ENCODE peak calls at places on chromosomes 16 and 17, in six cellular contexts. K is thyroid gland; C is mesenchymal stem cell; D is right lobe of liver; L is naive thymus-derived CD4-positive, alpha-beta T cell; G is thoracic aorta. U is an unnamed sample.

GRCh38 chr17:10107320-10108165 is 90.9 kb downstream of the GAS7 start:
- DNase-seq in L (no peak), C (no peak), D (peak), K (no peak), G (no peak), U (peak)

GRCh38 chr17:15393414-15393813 is 52.0 kb upstream of the TEKT3 start:
- DNase-seq in D (no peak), K (no peak), G (no peak), C (no peak), L (no peak), U (no peak)

GRCh38 chr16:23185661-23186060 is 3.1 kb downstream of the SCNN1G start:
- DNase-seq in L (no peak), D (no peak), G (no peak), C (no peak), K (no peak), U (no peak)

GRCh38 chr16:66093217-66093616 is 273.3 kb upstream of the CDH5 start:
- DNase-seq in K (no peak), D (no peak), G (no peak), C (peak), L (no peak), U (no peak)

GRCh38 chr16:60107920-60108319 is 1373.8 kb upstream of the GOT2 start:
- DNase-seq in C (no peak), D (no peak), L (no peak), G (no peak), K (no peak), U (no peak)

GRCh38 chr17:80907281-80907680 is 84.4 kb upstream of the CHMP6 start:
- DNase-seq in K (no peak), C (no peak), D (no peak), L (no peak), G (no peak), U (no peak)

GRCh38 chr16:54282202-54282922 is 4.2 kb downstream of the IRX3 start:
- DNase-seq in K (peak), G (no peak), L (no peak), C (no peak), D (peak), U (no peak)

GRCh38 chr17:82022981-82023446 is at the start of gene LRRC45:
- DNase-seq in C (peak), L (peak), D (peak), G (peak), K (peak), U (peak)

GRCh38 chr17:72667096-72668063 is 425.1 kb downstream of the SLC39A11 start:
- DNase-seq in L (no peak), K (no peak), C (no peak), G (no peak), D (no peak), U (peak)

GRCh38 chr16:15765880-15766279 is 90.9 kb downstream of the MYH11 start:
- DNase-seq in D (peak), L (no peak), C (peak), G (no peak), K (peak), U (no peak)

GRCh38 chr17:45824901-45825492 is 19.7 kb upstream of the SPPL2C start:
- DNase-seq in L (no peak), C (no peak), K (no peak), D (no peak), G (no peak), U (no peak)

GRCh38 chr17:80063815-80064585 is 27.6 kb downstream of the CCDC40 start:
- DNase-seq in D (no peak), L (no peak), G (peak), K (peak), C (peak), U (peak)

GRCh38 chr17:6365187-6365943 is 69.6 kb downstream of the AIPL1 start:
- DNase-seq in G (no peak), L (no peak), K (no peak), C (peak), D (no peak), U (no peak)

GRCh38 chr17:42655528-42655927 is 3.6 kb upstream of the TUBG2 start:
- DNase-seq in G (no peak), K (no peak), D (no peak), L (no peak), C (peak), U (no peak)

GRCh38 chr17:57569021-57569420 is 176.1 kb downstream of the CCDC182 start:
- DNase-seq in D (no peak), G (no peak), C (no peak), K (no peak), L (no peak), U (no peak)

GRCh38 chr17:1142503-1143095 is 37.2 kb downstream of the ABR start:
- DNase-seq in D (no peak), L (no peak), K (no peak), G (no peak), C (no peak), U (no peak)

GRCh38 chr17:3385869-3386816 is at the start of gene OR3A2:
- DNase-seq in D (no peak), C (no peak), K (no peak), G (no peak), L (no peak), U (no peak)

GRCh38 chr16:71622088-71622487 is 3.9 kb upstream of the MARVELD3 start:
- DNase-seq in K (no peak), G (no peak), C (no peak), D (no peak), L (no peak), U (no peak)

GRCh38 chr17:49365667-49366066 is 3.6 kb upstream of the ZNF652 start:
- DNase-seq in L (no peak), K (peak), C (peak), G (no peak), D (no peak), U (no peak)

GRCh38 chr16:89345663-89346150 is 128.2 kb downstream of the ZNF778 start:
- DNase-seq in G (no peak), L (no peak), K (no peak), D (no peak), C (no peak), U (no peak)

GRCh38 chr16:61891460-61891859 is 144.8 kb downstream of the CDH8 start:
- DNase-seq in L (no peak), G (no peak), D (no peak), C (no peak), K (no peak), U (no peak)

GRCh38 chr16:21990381-21990944 is 10.5 kb downstream of the PDZD9 start:
- DNase-seq in G (no peak), D (no peak), K (no peak), L (no peak), C (no peak), U (no peak)

GRCh38 chr17:49996495-49997255 is 1.7 kb upstream of the DLX3 start:
- DNase-seq in L (peak), D (peak), K (peak), C (peak), G (no peak), U (no peak)

GRCh38 chr17:36583787-36584186 is 7.9 kb upstream of the DHRS11 start:
- DNase-seq in K (no peak), L (no peak), D (no peak), G (no peak), C (no peak), U (no peak)

GRCh38 chr17:4142107-4142900 is 526 bp downstream of the ZZEF1 start:
- DNase-seq in L (no peak), D (peak), C (peak), G (no peak), K (peak), U (peak)

GRCh38 chr17:50911890-50912289 is 45.7 kb upstream of the TOB1 start:
- DNase-seq in D (peak), G (no peak), K (no peak), C (no peak), L (no peak), U (no peak)

GRCh38 chr16:10868562-10869469 is 8.2 kb upstream of the CIITA start:
- DNase-seq in L (no peak), C (no peak), K (peak), D (peak), G (no peak), U (peak)

GRCh38 chr16:79845734-79846135 is 245.2 kb upstream of the MAF start:
- DNase-seq in K (no peak), L (no peak), C (no peak), G (no peak), D (no peak), U (no peak)

GRCh38 chr16:68417711-68418301 is 30.5 kb downstream of the SMPD3 start:
- DNase-seq in L (peak), K (peak), G (no peak), D (no peak), C (no peak), U (no peak)

GRCh38 chr17:83079766-83080616 is 582 bp downstream of the METRNL start:
- DNase-seq in D (no peak), K (no peak), L (no peak), G (no peak), C (no peak), U (no peak)

GRCh38 chr17:73340093-73340596 is 28.3 kb upstream of the CDC42EP4 start:
- DNase-seq in K (no peak), G (no peak), D (no peak), C (peak), L (no peak), U (peak)

GRCh38 chr16:56835330-56835729 is 29.7 kb upstream of the SLC12A3 start:
- DNase-seq in D (no peak), K (no peak), C (no peak), G (no peak), L (no peak), U (no peak)

GRCh38 chr16:9122969-9123368 is 31.5 kb downstream of the HAPSTR1 start:
- DNase-seq in C (no peak), K (no peak), D (no peak), G (no peak), L (no peak), U (peak)

GRCh38 chr16:86018487-86018886 is 119.5 kb downstream of the IRF8 start:
- DNase-seq in L (no peak), C (peak), K (no peak), G (no peak), D (no peak), U (peak)
- H3K27ac ChIP-seq in L (no peak), C (no peak), K (no peak), G (no peak), D (no peak), U (peak)

GRCh38 chr17:78293896-78294295 is 62.5 kb downstream of the TMEM235 start:
- DNase-seq in G (no peak), C (no peak), L (no peak), D (no peak), K (no peak), U (no peak)

GRCh38 chr17:78294776-78295175 is 63.3 kb downstream of the TMEM235 start:
- DNase-seq in C (peak), G (no peak), K (no peak), L (no peak), D (no peak), U (no peak)

GRCh38 chr17:78291944-78292910 is 60.8 kb downstream of the TMEM235 start:
- DNase-seq in C (no peak), L (no peak), D (peak), K (peak), G (no peak), U (no peak)

GRCh38 chr17:78290671-78291070 is 59.2 kb downstream of the TMEM235 start:
- DNase-seq in C (no peak), G (no peak), D (no peak), L (no peak), K (no peak), U (no peak)

DNA sequence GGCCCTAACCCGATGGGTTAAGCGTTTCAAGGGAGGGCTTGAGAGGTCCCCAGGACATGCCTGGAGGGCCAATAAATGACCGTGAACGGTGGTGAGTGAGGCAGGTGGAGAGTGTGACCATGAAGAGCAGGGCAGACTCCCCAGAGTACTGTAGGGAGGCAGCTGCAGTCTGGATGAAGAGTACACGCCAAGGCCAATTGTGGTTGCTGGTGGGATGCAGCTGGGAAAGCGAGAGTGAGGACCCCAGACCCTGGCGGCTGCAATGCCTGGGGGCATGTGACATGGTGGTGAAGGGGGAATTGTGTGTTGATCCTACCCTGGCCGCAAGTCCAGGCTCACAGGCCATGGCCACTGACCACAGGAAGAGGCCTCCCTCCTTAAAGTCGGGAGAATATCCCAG is 62.9 kb downstream of the TMEM235 start:
- DNase-seq in C (no peak), K (no peak), D (no peak), L (no peak), G (no peak), U (no peak)
- H3K27ac ChIP-seq in C (no peak), K (no peak), D (no peak), L (no peak), G (no peak), U (no peak)

GRCh38 chr16:87498324-87499188 is 5.7 kb upstream of the ZCCHC14 start:
- DNase-seq in L (no peak), K (no peak), C (no peak), D (no peak), G (no peak), U (no peak)

GRCh38 chr16:87496101-87496801 is 3.4 kb upstream of the ZCCHC14 start:
- DNase-seq in D (no peak), L (no peak), G (no peak), K (no peak), C (no peak), U (no peak)

GRCh38 chr16:87501117-87501516 is 8.3 kb upstream of the ZCCHC14 start:
- DNase-seq in C (no peak), G (no peak), K (no peak), L (no peak), D (no peak), U (no peak)

GRCh38 chr16:87502308-87502969 is 9.6 kb upstream of the ZCCHC14 start:
- DNase-seq in L (no peak), G (no peak), D (no peak), C (no peak), K (no peak), U (no peak)

DNA sequence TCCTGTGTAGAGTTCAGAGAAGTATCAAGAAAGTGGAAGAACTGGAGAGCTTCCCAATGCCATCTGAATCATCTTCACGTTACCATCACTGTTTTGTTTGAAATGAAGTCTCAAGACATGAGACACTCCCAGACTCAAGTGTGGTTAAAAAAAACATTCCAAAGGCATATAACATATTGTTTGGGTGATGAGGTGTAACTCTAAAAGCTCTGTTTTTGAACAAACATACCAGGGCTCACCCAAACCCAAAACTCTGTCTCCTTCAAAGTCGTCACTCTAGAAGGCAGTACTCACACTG is 6.3 kb upstream of the ZCCHC14 start:
- DNase-seq in D (no peak), K (no peak), G (no peak), L (no peak), C (peak), U (no peak)
- H3K27ac ChIP-seq in D (peak), K (no peak), G (no peak), L (no peak), C (no peak), U (no peak)

DNA sequence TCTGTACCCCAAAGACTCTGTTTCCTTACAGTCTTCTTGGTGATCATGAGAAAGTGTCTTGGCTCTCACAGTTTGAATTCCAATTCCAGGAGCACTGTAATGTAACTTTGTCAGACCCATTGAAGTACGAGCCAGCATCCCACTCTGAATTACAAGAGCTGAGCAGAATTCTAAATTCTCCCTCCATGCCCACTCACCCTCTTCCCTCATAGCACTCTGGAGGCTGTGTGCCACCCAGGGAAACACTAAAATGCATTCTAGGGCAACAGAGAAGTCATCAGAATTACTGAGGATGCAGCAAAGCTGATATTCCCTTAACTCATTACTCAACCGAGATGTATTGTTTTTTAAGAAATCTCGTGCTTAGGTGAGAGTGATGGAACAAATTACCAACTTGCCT is 154.1 kb downstream of the SHISA9 start:
- DNase-seq in L (no peak), G (no peak), K (no peak), D (no peak), C (no peak), U (no peak)
- H3K27ac ChIP-seq in L (no peak), G (no peak), K (no peak), D (no peak), C (no peak), U (no peak)

DNA sequence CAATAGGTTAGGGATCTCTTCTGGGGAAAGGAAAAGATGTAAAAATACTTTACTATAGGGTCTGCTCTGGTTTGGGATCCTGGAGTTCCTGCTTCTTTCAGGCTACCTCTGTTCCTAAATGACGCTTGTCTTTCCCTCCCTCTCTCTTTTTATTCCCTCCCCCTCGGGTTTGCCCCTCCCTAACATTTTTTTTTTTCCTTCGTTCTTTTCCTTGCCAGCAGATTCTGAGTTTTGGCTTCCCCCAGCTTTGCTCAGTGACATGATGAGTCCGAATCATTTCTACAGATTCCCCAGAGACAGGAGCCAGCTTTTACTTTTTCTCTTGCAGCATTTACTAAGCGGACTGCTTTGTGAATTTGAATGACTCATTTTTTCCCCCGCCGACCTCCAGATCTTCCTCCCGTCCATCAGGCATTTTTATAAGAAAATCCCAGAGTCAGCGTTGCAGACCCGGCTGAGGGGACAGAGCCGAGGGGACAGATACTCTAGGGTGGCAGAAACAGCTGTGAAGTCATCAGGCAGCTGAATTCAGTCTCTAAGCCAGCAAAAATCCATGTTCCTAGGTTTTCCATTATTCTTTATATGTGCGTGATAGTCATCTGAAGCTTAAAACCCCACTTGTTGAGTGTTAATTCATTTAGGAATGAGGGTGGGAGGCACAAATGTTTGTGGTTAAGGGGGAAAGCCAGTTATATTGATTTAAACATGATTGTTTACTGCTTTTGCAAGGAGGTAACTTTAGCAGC is at the start of gene TMEM100:
- DNase-seq in D (no peak), L (no peak), K (no peak), G (no peak), C (peak), U (peak)
- H3K27ac ChIP-seq in D (no peak), L (no peak), K (peak), G (no peak), C (no peak), U (peak)

DNA sequence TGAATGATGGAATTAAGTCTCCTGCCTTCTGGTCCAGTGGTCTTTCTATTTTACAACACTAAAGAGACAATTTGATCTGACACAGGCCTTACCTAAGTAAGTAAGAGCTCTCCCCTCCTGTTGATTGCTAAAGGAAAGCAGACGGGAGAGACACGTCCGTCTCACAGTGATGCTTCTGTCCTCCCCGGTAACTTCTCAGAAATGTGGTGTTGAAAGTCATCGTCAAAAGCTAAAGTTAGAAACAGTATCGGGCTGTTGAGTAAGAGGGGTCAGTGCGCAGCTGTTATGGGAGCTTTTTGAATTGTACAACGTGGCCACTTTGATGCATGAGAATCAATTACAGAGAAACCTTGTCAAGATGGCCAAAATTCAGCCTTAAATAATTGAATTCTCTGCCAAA is 1.9 kb upstream of the RBFOX1 start:
- DNase-seq in C (no peak), G (no peak), L (no peak), K (no peak), D (no peak), U (no peak)
- H3K27ac ChIP-seq in C (no peak), G (no peak), L (no peak), K (no peak), D (no peak), U (no peak)

GRCh38 chr16:3038256-3038655 is 1.5 kb upstream of the BICDL2 start:
- DNase-seq in L (no peak), C (no peak), G (no peak), D (no peak), K (peak), U (no peak)
- H3K27ac ChIP-seq in L (no peak), C (no peak), G (no peak), D (no peak), K (no peak), U (no peak)

GRCh38 chr16:81987706-81988105 is 23.6 kb downstream of the SDR42E1 start:
- DNase-seq in K (no peak), L (no peak), C (no peak), D (no peak), G (no peak), U (no peak)

DNA sequence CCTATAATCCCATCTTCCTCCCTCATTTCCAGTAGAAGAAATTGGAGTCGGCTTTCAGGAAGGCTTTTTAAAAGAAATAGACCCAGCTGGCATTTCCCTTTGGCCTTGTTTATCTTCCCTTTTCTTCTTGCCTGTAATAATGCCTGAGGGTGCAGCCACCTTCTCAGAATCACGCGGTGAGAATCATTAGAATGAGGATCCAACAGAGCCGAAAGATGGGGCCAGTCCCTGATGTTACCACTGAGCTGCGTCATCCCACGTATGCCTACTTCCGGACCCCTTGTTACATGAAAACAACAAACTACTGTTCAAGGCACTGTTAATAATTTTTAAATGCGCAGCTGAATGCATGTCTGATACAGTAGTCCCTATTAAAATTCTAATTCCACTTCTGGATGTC is 24.1 kb downstream of the SDR42E1 start:
- DNase-seq in G (no peak), K (no peak), C (no peak), D (no peak), L (no peak), U (no peak)
- H3K27ac ChIP-seq in G (no peak), K (no peak), C (no peak), D (no peak), L (no peak), U (no peak)

U was measured in sigmoid colon.